ENCODE peak calls at places on chromosomes 4 and X, in six cellular contexts. W is HCT116; A is CD8-positive, alpha-beta T cell; C is OCI-LY7; T is heart left ventricle; Q is mucosa of descending colon. N is an unnamed sample.

GRCh38 chrX:1673337-1673736 is 58.5 kb downstream of the ASMT start:
- DNase-seq in W (peak; percentile 46), A (no peak), C (peak; percentile 32), T (no peak), Q (peak; percentile 28), N (peak; percentile 54)

GRCh38 chr4:77349361-77349760 is 192.4 kb downstream of the CCNG2 start:
- DNase-seq in W (no peak), A (no peak), C (no peak), T (no peak), Q (no peak), N (no peak)

GRCh38 chr4:87019243-87019817 is 84.5 kb downstream of the AFF1 start:
- DNase-seq in W (no peak), A (no peak), C (no peak), T (no peak), Q (no peak), N (no peak)

GRCh38 chrX:17411189-17411588 is 36.2 kb downstream of the NHS start:
- DNase-seq in W (no peak), A (no peak), C (no peak), T (no peak), Q (no peak), N (no peak)

GRCh38 chrX:1657367-1658082 is 42.7 kb downstream of the ASMT start:
- DNase-seq in W (no peak), A (peak; percentile 45), C (peak; percentile 66), T (peak; percentile 26), Q (no peak), N (peak; percentile 25)

GRCh38 chrX:41085883-41086626 is 810 bp downstream of the USP9X start:
- DNase-seq in W (no peak), A (peak; percentile 20), C (peak; percentile 45), T (peak; percentile 55), Q (peak; percentile 68), N (peak; percentile 51)

GRCh38 chrX:100615015-100615414 is 21.6 kb downstream of the TSPAN6 start:
- DNase-seq in W (peak; percentile 22), A (no peak), C (no peak), T (no peak), Q (no peak), N (peak; percentile 78)

GRCh38 chr4:145805490-145805889 is 125.5 kb downstream of the C4orf51 start:
- DNase-seq in W (no peak), A (no peak), C (no peak), T (peak; percentile 73), Q (no peak), N (no peak)

GRCh38 chr4:101101072-101101471 is 246.3 kb downstream of the PPP3CA start:
- DNase-seq in W (no peak), A (no peak), C (no peak), T (no peak), Q (no peak), N (peak; percentile 48)

GRCh38 chr4:180350866-180351350 is 1892.3 kb upstream of the TENM3 start:
- DNase-seq in W (no peak), A (no peak), C (no peak), T (no peak), Q (no peak), N (no peak)

GRCh38 chrX:93259029-93259428 is 414.3 kb downstream of the NAP1L3 start:
- DNase-seq in W (no peak), A (no peak), C (no peak), T (no peak), Q (no peak), N (no peak)

GRCh38 chr4:169803417-169803816 is 45.7 kb upstream of the HPF1 start:
- DNase-seq in W (no peak), A (no peak), C (no peak), T (no peak), Q (peak; percentile 22), N (no peak)

GRCh38 chr4:184534511-184535391 is 60.4 kb upstream of the IRF2 start:
- DNase-seq in W (no peak), A (no peak), C (peak; percentile 80), T (no peak), Q (no peak), N (no peak)

GRCh38 chr4:137263206-137263605 is 269.1 kb downstream of the PCDH18 start:
- DNase-seq in W (no peak), A (no peak), C (no peak), T (no peak), Q (no peak), N (no peak)

GRCh38 chrX:97126020-97126419 is 242.3 kb downstream of the RPA4 start:
- DNase-seq in W (no peak), A (no peak), C (no peak), T (no peak), Q (no peak), N (peak; percentile 37)

GRCh38 chr4:132059227-132059626 is 1089.9 kb upstream of the PCDH10 start:
- DNase-seq in W (no peak), A (no peak), C (no peak), T (no peak), Q (no peak), N (no peak)

GRCh38 chr4:105061136-105061696 is 85.5 kb upstream of the TET2 start:
- DNase-seq in W (peak; percentile 28), A (peak; percentile 7), C (peak; percentile 5), T (no peak), Q (no peak), N (peak; percentile 85)

GRCh38 chrX:24117288-24117687 is 32.2 kb upstream of the ZFX start:
- DNase-seq in W (no peak), A (no peak), C (no peak), T (peak; percentile 22), Q (no peak), N (peak; percentile 62)

GRCh38 chrX:78357342-78358055 is 30.1 kb upstream of the CYSLTR1 start:
- DNase-seq in W (no peak), A (no peak), C (no peak), T (no peak), Q (no peak), N (peak; percentile 84)

GRCh38 chrX:11287505-11287904 is 5.7 kb upstream of the AMELX start:
- DNase-seq in W (no peak), A (no peak), C (no peak), T (no peak), Q (no peak), N (no peak)
- TF ChIP-seq CTCF in W (no peak), A (no peak), C (no peak), T (no peak), Q (no peak), N (no peak)

GRCh38 chr4:92305878-92306520 is 2.2 kb downstream of the GRID2 start:
- DNase-seq in W (no peak), A (no peak), C (no peak), T (no peak), Q (no peak), N (peak; percentile 6)

GRCh38 chr4:92304636-92305035 is 870 bp downstream of the GRID2 start:
- DNase-seq in W (no peak), A (no peak), C (no peak), T (no peak), Q (no peak), N (no peak)

GRCh38 chr4:92305148-92305877 is 1.5 kb downstream of the GRID2 start:
- DNase-seq in W (peak; percentile 22), A (no peak), C (no peak), T (peak; percentile 22), Q (no peak), N (peak; percentile 63)

GRCh38 chr4:92304073-92304472 is 307 bp downstream of the GRID2 start:
- DNase-seq in W (no peak), A (no peak), C (no peak), T (no peak), Q (no peak), N (peak; percentile 10)

DNA sequence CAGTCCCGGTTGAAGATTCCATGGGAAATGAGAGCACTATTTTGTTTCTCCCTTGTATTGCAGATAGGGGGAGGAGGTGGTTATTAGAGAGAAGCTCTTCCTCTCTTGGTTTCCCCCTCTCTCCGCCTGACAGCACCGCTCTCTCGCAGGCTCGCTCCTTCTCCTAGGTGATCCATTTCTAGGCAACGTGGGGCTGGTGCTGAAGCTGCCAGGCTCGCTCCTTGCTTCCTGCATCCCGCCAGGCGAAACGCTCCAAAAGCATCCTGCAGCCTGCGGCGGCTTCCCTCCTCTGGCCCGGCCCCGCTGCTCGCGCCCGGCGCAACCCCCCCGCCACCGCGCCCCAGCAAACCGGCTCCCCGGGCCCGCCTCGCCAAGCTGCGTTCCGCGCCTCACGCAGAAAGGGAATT is at the start of gene GRID2:
- DNase-seq in W (peak; percentile 7), A (no peak), C (no peak), T (no peak), Q (no peak), N (peak; percentile 44)
- H3K4me1 ChIP-seq in W (peaks cover 5% of the 10 kb centered on the region), A (no peaks in the 10 kb centered on the region), C (no peaks in the 10 kb centered on the region), T (no peaks in the 10 kb centered on the region), Q (no peaks in the 10 kb centered on the region), N (peaks cover 11% of the 10 kb centered on the region)

GRCh38 chrX:19670854-19671620 is 155.7 kb upstream of the MAP3K15 start:
- DNase-seq in W (peak; percentile 79), A (no peak), C (no peak), T (peak; percentile 28), Q (peak; percentile 55), N (peak; percentile 84)
- TF ChIP-seq CTCF in W (no peak), A (no peak), C (no peak), T (no peak), Q (no peak), N (no peak)

GRCh38 chr4:68410149-68410548 is 37.1 kb upstream of the TMPRSS11E start:
- DNase-seq in W (no peak), A (no peak), C (no peak), T (no peak), Q (no peak), N (no peak)
- H3K4me1 ChIP-seq in W (peaks cover 15% of the 10 kb centered on the region), A (no peaks in the 10 kb centered on the region), C (no peaks in the 10 kb centered on the region), T (no peaks in the 10 kb centered on the region), Q (no peaks in the 10 kb centered on the region), N (peaks cover 15% of the 10 kb centered on the region)

N was measured in PC-3.